ENCODE peak calls at places on chromosomes 13 and 19, in six cellular contexts. W is prostate gland, K is GM12878, R is right lobe of liver, J is IMR-90, P is esophagus squamous epithelium. G is an unnamed sample.
A peak's percentile ranks its signal among the peaks of the same experiment; 100 is the strongest.

GRCh38 chr19:29569038-29569911 is 36.8 kb upstream of the POP4 start:
- DNase-seq in P (no peak), W (no peak), K (no peak), R (no peak), J (no peak), G (no peak)

GRCh38 chr13:44312898-44313551 is 60.6 kb upstream of the SERP2 start:
- DNase-seq in R (no peak), J (peak; percentile 95), W (peak; percentile 52), K (no peak), P (no peak), G (no peak)

GRCh38 chr19:12896460-12896859 is 5.5 kb downstream of the GCDH start:
- DNase-seq in J (no peak), P (no peak), W (no peak), K (no peak), R (no peak), G (no peak)

GRCh38 chr19:8612807-8613171 is 2.3 kb upstream of the ADAMTS10 start:
- DNase-seq in R (no peak), J (no peak), K (no peak), W (no peak), P (no peak), G (no peak)

GRCh38 chr19:49151339-49152217 is 3.6 kb downstream of the HRC start:
- DNase-seq in P (no peak), R (peak; percentile 80), K (no peak), J (peak; percentile 11), W (peak; percentile 96), G (peak; percentile 52)

GRCh38 chr13:45417790-45418534 is at the start of gene SLC25A30:
- DNase-seq in P (peak; percentile 39), W (peak; percentile 97), R (peak; percentile 99), K (peak; percentile 51), J (peak; percentile 80), G (peak; percentile 94)

GRCh38 chr13:20198781-20199180 is 6.0 kb upstream of the GJB2 start:
- DNase-seq in W (no peak), R (no peak), J (no peak), P (no peak), K (no peak), G (no peak)

GRCh38 chr19:48554385-48555091 is 2.6 kb downstream of the SULT2B1 start:
- DNase-seq in P (no peak), K (no peak), R (no peak), J (no peak), W (peak; percentile 60), G (no peak)

GRCh38 chr19:54436031-54436523 is 12.9 kb upstream of the LENG8 start:
- DNase-seq in W (no peak), K (no peak), J (no peak), R (no peak), P (no peak), G (no peak)

GRCh38 chr13:112814905-112815585 is 125.2 kb downstream of the ATP11A start:
- DNase-seq in K (no peak), P (no peak), R (no peak), W (no peak), J (peak; percentile 44), G (no peak)

GRCh38 chr13:50783066-50783465 is 60.4 kb downstream of the DLEU7 start:
- DNase-seq in W (no peak), J (no peak), R (no peak), P (no peak), K (no peak), G (no peak)

GRCh38 chr13:53191091-53191490 is 162.5 kb downstream of the OLFM4 start:
- DNase-seq in W (no peak), J (peak; percentile 11), K (no peak), R (no peak), P (no peak), G (no peak)

GRCh38 chr19:50258918-50259372 is 55.5 kb downstream of the MYH14 start:
- DNase-seq in R (no peak), W (no peak), K (no peak), P (no peak), J (no peak), G (no peak)

GRCh38 chr13:30997697-30998547 is 65.5 kb downstream of the TEX26 start:
- DNase-seq in J (no peak), P (no peak), K (no peak), R (no peak), W (no peak), G (no peak)

GRCh38 chr13:105474983-105475382 is 1060.5 kb downstream of the EFNB2 start:
- DNase-seq in J (no peak), K (no peak), W (no peak), R (no peak), P (no peak), G (no peak)

GRCh38 chr13:90084684-90085290 is 1262.7 kb upstream of the MIR17HG start:
- DNase-seq in W (no peak), R (no peak), K (no peak), P (no peak), J (no peak), G (no peak)

GRCh38 chr19:13031917-13032623 is 36.8 kb downstream of the NFIX start:
- DNase-seq in P (no peak), J (peak; percentile 58), K (no peak), W (no peak), R (no peak), G (no peak)

GRCh38 chr19:2547721-2548120 is 71.8 kb downstream of the GADD45B start:
- DNase-seq in K (no peak), W (no peak), R (no peak), J (no peak), P (no peak), G (no peak)

GRCh38 chr13:111115051-111115840 is at the start of gene ARHGEF7:
- DNase-seq in W (no peak), K (no peak), P (no peak), R (no peak), J (no peak), G (peak; percentile 45)

GRCh38 chr19:5138606-5139594 is 170.0 kb downstream of the KDM4B start:
- DNase-seq in P (no peak), W (no peak), K (peak; percentile 79), J (peak; percentile 47), R (no peak), G (no peak)

GRCh38 chr13:82356667-82357066 is 1525.6 kb downstream of the SLITRK1 start:
- DNase-seq in R (no peak), K (no peak), J (no peak), W (no peak), P (no peak), G (no peak)
- TF ChIP-seq CTCF in R (no peak), K (no peak), J (no peak), W (no peak), P (no peak), G (no peak)

GRCh38 chr19:43782311-43782660 is 1.5 kb upstream of the KCNN4 start:
- DNase-seq in K (no peak), P (no peak), J (no peak), R (no peak), W (no peak), G (no peak)

GRCh38 chr19:43781630-43782310 is 997 bp upstream of the KCNN4 start:
- DNase-seq in K (no peak), P (no peak), R (no peak), W (no peak), J (no peak), G (no peak)

GRCh38 chr19:43779147-43779819 is 1.5 kb downstream of the KCNN4 start:
- DNase-seq in K (no peak), J (no peak), R (peak; percentile 55), W (peak; percentile 63), P (no peak), G (no peak)

GRCh38 chr19:43779820-43780219 is 953 bp downstream of the KCNN4 start:
- DNase-seq in R (no peak), W (no peak), P (no peak), J (no peak), K (no peak), G (no peak)

GRCh38 chr19:43780706-43781525 is at the start of gene KCNN4:
- DNase-seq in K (no peak), R (no peak), P (peak; percentile 40), W (no peak), J (peak; percentile 67), G (no peak)
- TF ChIP-seq POLR2A in K (peak; percentile 97), R (no peak), P (no peak), W (peak; percentile 70), J (no peak), G (no peak)

GRCh38 chr13:40582531-40582930 is 83.9 kb downstream of the FOXO1 start:
- DNase-seq in R (no peak), W (no peak), P (no peak), K (no peak), J (no peak), G (no peak)
- H3K4me1 ChIP-seq in R (no peaks in the 10 kb centered on the region), W (no peaks in the 10 kb centered on the region), P (peaks cover 23% of the 10 kb centered on the region), K (peaks cover 9% of the 10 kb centered on the region), J (no peaks in the 10 kb centered on the region), G (no peaks in the 10 kb centered on the region)

DNA sequence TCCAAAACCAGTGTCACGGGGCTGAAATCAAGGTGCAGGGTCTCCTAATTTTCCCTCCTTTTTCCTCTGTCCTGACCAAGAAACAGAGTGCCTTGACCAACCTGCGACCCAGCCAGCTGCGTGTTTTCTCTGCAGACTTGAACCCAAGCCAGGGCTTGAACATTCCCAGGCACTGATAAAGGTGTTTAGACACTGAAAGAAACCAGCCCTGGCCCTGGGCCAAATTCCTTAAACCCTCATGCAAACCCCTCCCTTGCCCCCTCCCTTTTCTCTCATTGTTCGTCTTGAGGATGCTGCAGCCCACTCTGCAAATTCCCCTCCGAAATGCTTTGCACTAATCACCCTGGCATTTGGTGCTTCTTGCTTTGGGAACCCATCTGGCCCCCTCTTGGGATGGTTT is 9.5 kb upstream of the FFAR2 start:
- DNase-seq in R (peak; percentile 35), J (no peak), K (no peak), P (no peak), W (no peak), G (no peak)
- TF ChIP-seq CTCF in R (no peak), J (no peak), K (no peak), P (no peak), W (no peak), G (no peak)

G was measured in uterus.